ENCODE peak calls at places on chromosomes 11 and 22, in four cellular contexts. One of them, this sample, is unnamed.

GRCh38 chr11:109939176-109939810 is 153.9 kb upstream of the ZC3H12C start:
- DNase-seq in spleen: no peak
- DNase-seq in HCT116: peak; percentile 85
- DNase-seq in K562: peak; percentile 72
- DNase-seq in this sample: peak; percentile 86

GRCh38 chr11:1500466-1501420 is 14.2 kb upstream of the MOB2 start:
- DNase-seq in HCT116: no peak
- DNase-seq in spleen: peak; percentile 51
- DNase-seq in K562: no peak
- DNase-seq in this sample: no peak

GRCh38 chr11:19071255-19071654 is 10.7 kb upstream of the MRGPRX2 start:
- DNase-seq in K562: peak; percentile 86
- DNase-seq in HCT116: peak; percentile 77
- DNase-seq in spleen: no peak
- DNase-seq in this sample: peak; percentile 66

GRCh38 chr11:11582261-11582701 is 39.5 kb downstream of the GALNT18 start:
- DNase-seq in K562: no peak
- DNase-seq in spleen: no peak
- DNase-seq in HCT116: no peak
- DNase-seq in this sample: no peak

GRCh38 chr22:39514373-39514973 is 5.9 kb upstream of the ATF4 start:
- DNase-seq in spleen: no peak
- DNase-seq in K562: no peak
- DNase-seq in HCT116: no peak
- DNase-seq in this sample: no peak

GRCh38 chr22:18114495-18114894 is 3.9 kb downstream of the TUBA8 start:
- DNase-seq in K562: no peak
- DNase-seq in HCT116: no peak
- DNase-seq in spleen: peak; percentile 27
- DNase-seq in this sample: no peak

GRCh38 chr11:45810431-45811108 is 5.6 kb downstream of the SLC35C1 start:
- DNase-seq in HCT116: no peak
- DNase-seq in K562: no peak
- DNase-seq in spleen: no peak
- DNase-seq in this sample: no peak

GRCh38 chr11:32071811-32072210 is 19.1 kb upstream of the RCN1 start:
- DNase-seq in spleen: no peak
- DNase-seq in HCT116: no peak
- DNase-seq in K562: peak; percentile 9
- DNase-seq in this sample: no peak

GRCh38 chr11:78099671-78100070 is 20.0 kb upstream of the NDUFC2 start:
- DNase-seq in spleen: no peak
- DNase-seq in HCT116: no peak
- DNase-seq in K562: no peak
- DNase-seq in this sample: no peak

GRCh38 chr11:28697920-28698827 is 590.0 kb downstream of the METTL15 start:
- DNase-seq in K562: peak; percentile 52
- DNase-seq in spleen: no peak
- DNase-seq in HCT116: peak; percentile 46
- DNase-seq in this sample: peak; percentile 8

GRCh38 chr22:48100685-48101417 is 1338.4 kb downstream of the TBC1D22A start:
- DNase-seq in spleen: no peak
- DNase-seq in K562: no peak
- DNase-seq in HCT116: no peak
- DNase-seq in this sample: no peak

GRCh38 chr11:100727410-100727809 is 40.3 kb downstream of the ARHGAP42 start:
- DNase-seq in K562: peak; percentile 6
- DNase-seq in HCT116: no peak
- DNase-seq in spleen: no peak
- DNase-seq in this sample: no peak

GRCh38 chr11:46382644-46383403 is 1.4 kb downstream of the MDK start:
- DNase-seq in spleen: peak; percentile 74
- DNase-seq in K562: peak; percentile 73
- DNase-seq in HCT116: no peak
- DNase-seq in this sample: no peak

GRCh38 chr11:105696000-105696399 is 86.1 kb downstream of the GRIA4 start:
- DNase-seq in K562: no peak
- DNase-seq in HCT116: no peak
- DNase-seq in spleen: no peak
- DNase-seq in this sample: no peak

GRCh38 chr11:85029964-85030363 is 597.2 kb downstream of the DLG2 start:
- DNase-seq in HCT116: no peak
- DNase-seq in K562: no peak
- DNase-seq in spleen: no peak
- DNase-seq in this sample: no peak

GRCh38 chr22:50201191-50202129 is 649 bp downstream of the SELENOO start:
- DNase-seq in HCT116: no peak
- DNase-seq in spleen: peak; percentile 87
- DNase-seq in K562: peak; percentile 45
- DNase-seq in this sample: no peak

GRCh38 chr11:72352859-72353551 is 81.3 kb downstream of the CLPB start:
- DNase-seq in spleen: no peak
- DNase-seq in K562: peak; percentile 44
- DNase-seq in HCT116: no peak
- DNase-seq in this sample: no peak

GRCh38 chr11:103619480-103619879 is 417.0 kb upstream of the DDI1 start:
- DNase-seq in spleen: no peak
- DNase-seq in HCT116: no peak
- DNase-seq in K562: no peak
- DNase-seq in this sample: no peak

GRCh38 chr11:125382211-125382807 is 113.8 kb downstream of the FEZ1 start:
- DNase-seq in HCT116: no peak
- DNase-seq in spleen: peak; percentile 50
- DNase-seq in K562: no peak
- DNase-seq in this sample: no peak

GRCh38 chr11:19808076-19808911 is 95.7 kb downstream of the NAV2 start:
- DNase-seq in HCT116: no peak
- DNase-seq in spleen: no peak
- DNase-seq in K562: no peak
- DNase-seq in this sample: no peak

GRCh38 chr11:76008474-76008873 is 193.5 kb downstream of the UVRAG start:
- DNase-seq in HCT116: no peak
- DNase-seq in spleen: no peak
- DNase-seq in K562: no peak
- DNase-seq in this sample: no peak

GRCh38 chr22:40679964-40680818 is 907 bp downstream of the MCHR1 start:
- DNase-seq in K562: no peak
- DNase-seq in spleen: no peak
- DNase-seq in HCT116: no peak
- DNase-seq in this sample: no peak

GRCh38 chr11:71139516-71140205 is 112.7 kb downstream of the SHANK2 start:
- DNase-seq in K562: no peak
- DNase-seq in HCT116: no peak
- DNase-seq in spleen: peak; percentile 62
- DNase-seq in this sample: no peak

GRCh38 chr11:45062974-45063635 is 83.3 kb upstream of the PRDM11 start:
- DNase-seq in K562: no peak
- DNase-seq in HCT116: no peak
- DNase-seq in spleen: no peak
- DNase-seq in this sample: no peak

GRCh38 chr11:124623861-124624525 is 1.3 kb downstream of the TBRG1 start:
- DNase-seq in K562: no peak
- DNase-seq in HCT116: no peak
- DNase-seq in spleen: no peak
- DNase-seq in this sample: no peak

GRCh38 chr22:44917372-44918165 is 92.2 kb downstream of the PHF21B start:
- DNase-seq in HCT116: no peak
- DNase-seq in K562: no peak
- DNase-seq in spleen: peak; percentile 46
- DNase-seq in this sample: no peak

GRCh38 chr11:20008870-20009644 is 151.2 kb downstream of the DBX1 start:
- DNase-seq in HCT116: no peak
- DNase-seq in K562: no peak
- DNase-seq in spleen: no peak
- DNase-seq in this sample: no peak

DNA sequence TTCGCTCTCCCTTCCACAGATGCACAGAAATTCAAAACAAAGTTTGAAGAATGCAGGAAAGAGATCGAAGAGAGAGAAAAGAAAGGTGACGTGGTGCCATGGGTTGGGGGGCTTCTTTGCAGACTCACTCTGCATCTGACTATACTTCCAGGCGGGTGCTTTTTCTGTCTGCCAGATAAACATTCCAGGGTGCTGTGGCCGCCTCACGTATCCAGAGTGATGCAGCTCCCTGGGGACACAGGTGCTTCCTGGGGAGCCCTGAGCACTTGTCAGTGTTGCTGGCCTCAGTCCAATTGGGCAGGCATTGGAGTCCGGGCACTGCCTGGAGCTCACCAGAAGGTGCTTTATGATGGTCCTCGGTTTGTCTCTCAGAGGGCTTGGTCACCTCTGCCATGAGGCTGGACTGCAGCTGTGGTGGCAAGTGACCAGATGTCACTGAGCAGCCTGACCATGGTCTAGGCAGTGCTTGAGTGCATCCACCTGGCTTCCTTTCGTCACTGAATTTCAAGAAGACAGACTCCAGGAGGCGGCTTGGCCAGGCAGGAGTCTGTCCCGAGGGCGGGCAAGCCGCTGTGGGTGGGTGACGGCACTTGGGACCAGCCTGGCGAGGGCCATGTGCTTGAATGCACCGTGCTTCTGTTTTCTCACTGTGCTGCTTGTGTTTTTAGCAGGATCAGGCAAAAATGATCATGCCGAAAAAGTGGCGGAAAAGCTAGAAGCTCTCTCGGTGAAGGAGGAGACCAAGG is 5.1 kb upstream of the ZDHHC8 start:
- DNase-seq in spleen: no peak
- DNase-seq in K562: no peak
- DNase-seq in HCT116: no peak
- DNase-seq in this sample: no peak
- TF ChIP-seq POLR2AphosphoS5 in spleen: peak; percentile 20
- TF ChIP-seq POLR2AphosphoS5 in K562: peak; percentile 25
- TF ChIP-seq POLR2AphosphoS5 in HCT116: no peak
- TF ChIP-seq POLR2AphosphoS5 in this sample: no peak

DNA sequence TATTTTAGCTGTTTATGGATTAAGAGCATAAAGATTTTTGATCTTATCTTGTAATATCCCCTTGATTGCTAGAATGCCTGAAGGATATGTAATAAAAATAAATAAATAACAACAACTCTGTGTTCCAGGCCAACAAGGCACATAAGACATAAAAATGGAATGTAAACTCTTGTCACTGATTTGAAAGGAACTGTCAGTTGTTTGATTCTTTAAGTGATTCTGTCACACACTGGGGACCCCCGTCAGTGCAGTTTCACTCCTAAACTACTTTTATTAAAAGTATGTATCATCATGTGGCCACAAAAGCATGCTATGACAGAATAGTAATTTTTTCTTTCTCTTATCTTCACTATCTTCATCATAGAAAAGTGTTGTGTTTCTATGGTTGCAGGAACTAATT is 572.4 kb downstream of the CNTN5 start:
- DNase-seq in K562: no peak
- DNase-seq in spleen: no peak
- DNase-seq in HCT116: no peak
- DNase-seq in this sample: no peak
- TF ChIP-seq POLR2AphosphoS5 in K562: no peak
- TF ChIP-seq POLR2AphosphoS5 in spleen: no peak
- TF ChIP-seq POLR2AphosphoS5 in HCT116: no peak
- TF ChIP-seq POLR2AphosphoS5 in this sample: no peak

GRCh38 chr11:7593476-7593875 is 79.7 kb downstream of the PPFIBP2 start:
- DNase-seq in HCT116: no peak
- DNase-seq in K562: no peak
- DNase-seq in spleen: no peak
- DNase-seq in this sample: no peak
- TF ChIP-seq POLR2AphosphoS5 in HCT116: no peak
- TF ChIP-seq POLR2AphosphoS5 in K562: no peak
- TF ChIP-seq POLR2AphosphoS5 in spleen: no peak
- TF ChIP-seq POLR2AphosphoS5 in this sample: no peak

DNA sequence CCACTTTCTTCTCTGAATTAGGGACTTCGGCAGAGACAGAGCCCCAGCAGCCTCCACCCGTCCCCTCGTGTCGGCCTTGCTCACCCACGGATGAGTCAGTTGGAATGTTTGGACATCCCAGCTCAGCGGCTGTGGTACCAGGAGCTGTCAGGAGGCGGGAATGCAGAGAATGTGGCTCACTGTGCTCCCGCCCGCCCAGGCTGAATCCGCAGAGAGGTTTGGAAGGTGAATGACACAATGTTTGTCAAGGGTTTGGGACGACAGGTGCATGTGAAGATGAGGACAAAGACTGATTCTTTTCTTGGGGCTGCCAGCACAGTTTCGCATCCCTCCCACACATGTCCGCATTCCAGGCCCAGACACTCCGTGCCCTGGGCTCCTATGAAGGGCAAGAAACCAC is 39.6 kb downstream of the LIF start:
- DNase-seq in K562: no peak
- DNase-seq in HCT116: peak; percentile 78
- DNase-seq in spleen: no peak
- DNase-seq in this sample: no peak
- TF ChIP-seq POLR2AphosphoS5 in K562: no peak
- TF ChIP-seq POLR2AphosphoS5 in HCT116: no peak
- TF ChIP-seq POLR2AphosphoS5 in spleen: no peak
- TF ChIP-seq POLR2AphosphoS5 in this sample: no peak

GRCh38 chr11:79321282-79321681 is 119.5 kb downstream of the TENM4 start:
- DNase-seq in K562: no peak
- DNase-seq in spleen: no peak
- DNase-seq in HCT116: no peak
- DNase-seq in this sample: no peak
- TF ChIP-seq POLR2AphosphoS5 in K562: no peak
- TF ChIP-seq POLR2AphosphoS5 in spleen: no peak
- TF ChIP-seq POLR2AphosphoS5 in HCT116: no peak
- TF ChIP-seq POLR2AphosphoS5 in this sample: no peak

GRCh38 chr11:12827929-12828812 is 153.9 kb downstream of the TEAD1 start:
- DNase-seq in HCT116: no peak
- DNase-seq in spleen: no peak
- DNase-seq in K562: peak; percentile 68
- DNase-seq in this sample: no peak
- TF ChIP-seq POLR2AphosphoS5 in HCT116: no peak
- TF ChIP-seq POLR2AphosphoS5 in spleen: no peak
- TF ChIP-seq POLR2AphosphoS5 in K562: no peak
- TF ChIP-seq POLR2AphosphoS5 in this sample: peak; percentile 55

DNA sequence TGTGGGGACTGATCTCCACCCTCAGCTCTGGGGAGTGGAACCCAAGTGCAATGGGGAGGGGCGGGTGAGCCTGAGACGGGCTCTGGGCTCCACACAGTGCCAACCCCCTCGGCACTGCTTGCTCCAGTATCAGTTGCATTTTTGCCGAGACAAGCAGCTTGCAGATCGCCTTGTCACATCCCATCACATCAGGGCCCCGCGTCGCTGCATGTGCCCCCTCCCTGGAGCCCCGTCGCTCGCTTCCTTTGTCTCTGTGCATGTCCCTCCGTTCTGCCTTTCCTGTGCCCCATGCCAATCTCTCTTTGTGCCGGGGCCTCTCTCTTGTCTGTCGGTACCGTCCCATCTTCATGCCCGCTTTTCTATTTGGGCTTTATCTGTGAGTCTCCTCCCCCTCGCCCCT is 202.1 kb downstream of the CEP164 start:
- DNase-seq in spleen: no peak
- DNase-seq in K562: no peak
- DNase-seq in HCT116: no peak
- DNase-seq in this sample: no peak
- TF ChIP-seq POLR2AphosphoS5 in spleen: no peak
- TF ChIP-seq POLR2AphosphoS5 in K562: no peak
- TF ChIP-seq POLR2AphosphoS5 in HCT116: no peak
- TF ChIP-seq POLR2AphosphoS5 in this sample: no peak